ENCODE peak calls at places on chromosomes 11 and 22, in five cellular contexts. H, L, N, Y and W are unnamed samples.

GRCh38 chr22:35148381-35148780 is 82.4 kb downstream of the ISX start:
- DNase-seq in Y (no peak), H (no peak), N (no peak), L (no peak), W (no peak)

GRCh38 chr22:28873183-28873964 is 10.0 kb upstream of the ZNRF3 start:
- DNase-seq in L (no peak), Y (no peak), N (no peak), H (no peak), W (peak; percentile 49)

GRCh38 chr11:77725433-77725832 is 87.8 kb upstream of the CLNS1A start:
- DNase-seq in N (no peak), H (no peak), L (no peak), Y (no peak), W (no peak)

GRCh38 chr11:107384136-107384535 is 73.5 kb downstream of the CWF19L2 start:
- DNase-seq in H (no peak), L (no peak), Y (no peak), N (no peak), W (no peak)

GRCh38 chr11:126413426-126413825 is 57.9 kb downstream of the ST3GAL4 start:
- DNase-seq in H (no peak), Y (no peak), L (no peak), N (no peak), W (no peak)

GRCh38 chr11:64998141-64998540 is 1.4 kb upstream of the BATF2 start:
- DNase-seq in Y (no peak), N (no peak), L (no peak), H (no peak), W (no peak)

GRCh38 chr11:115085461-115086220 is 407.3 kb downstream of the NXPE2 start:
- DNase-seq in N (no peak), L (no peak), Y (peak; percentile 9), H (no peak), W (no peak)

GRCh38 chr22:32684822-32685187 is 116.7 kb upstream of the TIMP3 start:
- DNase-seq in Y (peak; percentile 51), N (no peak), L (peak; percentile 63), H (no peak), W (no peak)

GRCh38 chr11:122173074-122173450 is 57.0 kb upstream of the BLID start:
- DNase-seq in N (no peak), L (no peak), Y (no peak), H (no peak), W (no peak)

GRCh38 chr22:23080542-23081290 is 10.4 kb downstream of the GNAZ start:
- DNase-seq in L (no peak), H (no peak), N (no peak), Y (no peak), W (no peak)

GRCh38 chr22:38599466-38599865 is 29.5 kb upstream of the DMC1 start:
- DNase-seq in L (no peak), Y (no peak), N (no peak), H (no peak), W (no peak)

GRCh38 chr11:28606930-28607329 is 498.7 kb downstream of the METTL15 start:
- DNase-seq in H (no peak), N (no peak), Y (no peak), L (peak; percentile 4), W (peak; percentile 26)

GRCh38 chr11:46120361-46120710 is 918 bp downstream of the PHF21A start:
- DNase-seq in Y (no peak), N (no peak), L (no peak), H (no peak), W (peak; percentile 63)

GRCh38 chr11:113677648-113678047 is 28.5 kb downstream of the TMPRSS5 start:
- DNase-seq in N (no peak), Y (no peak), L (no peak), H (no peak), W (no peak)

GRCh38 chr11:94956963-94957362 is 16.4 kb downstream of the CWC15 start:
- DNase-seq in L (no peak), N (no peak), Y (no peak), H (no peak), W (no peak)

GRCh38 chr22:17346578-17346977 is 22.7 kb upstream of the CECR2 start:
- DNase-seq in N (no peak), L (no peak), Y (no peak), H (no peak), W (no peak)

GRCh38 chr11:83779876-83780275 is 493.7 kb upstream of the CCDC90B start:
- DNase-seq in Y (no peak), L (no peak), H (no peak), N (no peak), W (no peak)

GRCh38 chr11:107999759-108000455 is 8.8 kb upstream of the CUL5 start:
- DNase-seq in Y (peak; percentile 38), L (peak; percentile 21), N (no peak), H (peak; percentile 61), W (peak; percentile 81)

GRCh38 chr11:64357904-64358535 is 942 bp upstream of the RPS6KA4 start:
- DNase-seq in Y (no peak), L (no peak), N (peak; percentile 89), H (no peak), W (peak; percentile 66)

GRCh38 chr11:2318123-2318522 is 16.3 kb downstream of the TSPAN32 start:
- DNase-seq in L (no peak), Y (no peak), N (no peak), H (no peak), W (peak; percentile 19)

GRCh38 chr22:38239101-38239761 is 33.6 kb downstream of the TMEM184B start:
- DNase-seq in N (peak; percentile 92), H (peak; percentile 83), L (peak; percentile 85), Y (peak; percentile 94), W (no peak)

GRCh38 chr11:17371614-17372013 is 16.8 kb downstream of the KCNJ11 start:
- DNase-seq in H (no peak), N (no peak), L (no peak), Y (peak; percentile 53), W (no peak)

GRCh38 chr11:29328961-29329441 is 687.8 kb downstream of the KCNA4 start:
- DNase-seq in H (peak; percentile 75), N (no peak), L (peak; percentile 84), Y (peak; percentile 84), W (peak; percentile 2)

GRCh38 chr22:28799834-28800307 is 498 bp downstream of the XBP1 start:
- DNase-seq in L (peak; percentile 24), N (peak; percentile 64), Y (peak; percentile 25), H (peak; percentile 68), W (no peak)

GRCh38 chr11:60098508-60098907 is 10.0 kb downstream of the MS4A2 start:
- DNase-seq in N (no peak), H (peak; percentile 94), Y (no peak), L (no peak), W (no peak)

GRCh38 chr11:17343907-17344306 is 7.7 kb upstream of the NCR3LG1 start:
- DNase-seq in Y (peak; percentile 88), H (no peak), L (peak; percentile 92), N (no peak), W (peak; percentile 33)

GRCh38 chr11:134951305-134951700 is 539.3 kb upstream of the B3GAT1 start:
- DNase-seq in Y (peak; percentile 71), H (peak; percentile 16), N (peak; percentile 41), L (peak; percentile 79), W (peak; percentile 39)
- H3K4me3 ChIP-seq in Y (peak overlapping the region; percentile 30), H (no peak overlapping the region), N (no peak overlapping the region), L (no peak overlapping the region), W (no peak overlapping the region)

GRCh38 chr22:43341565-43341964 is 1.6 kb downstream of the SCUBE1 start:
- DNase-seq in N (no peak), H (no peak), L (no peak), Y (no peak), W (no peak)
- H3K27me3 ChIP-seq in N (peaks cover 42% of the 10 kb centered on the region), H (peaks cover 25% of the 10 kb centered on the region), L (peaks cover 47% of the 10 kb centered on the region), Y (peaks cover 38% of the 10 kb centered on the region), W (peaks cover 37% of the 10 kb centered on the region)

GRCh38 chr22:43890901-43891331 is 897 bp downstream of the PNPLA5 start:
- DNase-seq in Y (no peak), N (no peak), H (no peak), L (no peak), W (peak; percentile 76)
- H3K4me3 ChIP-seq in Y (no peak overlapping the region), N (no peak overlapping the region), H (no peak overlapping the region), L (no peak overlapping the region), W (peak overlapping the region; percentile 64)

GRCh38 chr11:5476184-5476819 is 12.2 kb upstream of the OR52D1 start:
- DNase-seq in H (peak; percentile 56), N (peak; percentile 59), Y (peak; percentile 13), L (peak; percentile 43), W (peak; percentile 73)

DNA sequence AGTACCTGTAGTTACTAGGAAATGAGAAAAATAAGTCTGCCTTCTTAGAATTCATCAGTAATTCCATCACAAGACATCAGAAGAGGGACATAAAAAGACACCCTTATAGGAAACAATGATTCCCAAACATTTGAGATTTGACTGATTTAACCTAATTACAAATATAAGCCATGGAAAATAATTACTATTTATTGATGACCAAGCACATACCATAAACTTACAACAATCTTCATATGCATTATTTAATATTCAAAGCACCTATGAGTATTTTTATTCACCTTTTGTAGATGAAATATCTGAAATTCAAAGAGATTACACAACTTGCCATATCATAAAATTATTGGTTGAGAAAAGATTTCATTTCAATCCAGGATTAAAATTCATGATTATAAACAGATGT is 14.6 kb upstream of the OR52D1 start:
- DNase-seq in Y (no peak), H (no peak), L (no peak), N (no peak), W (no peak)
- H3K27me3 ChIP-seq in Y (no peaks in the 10 kb centered on the region), H (peaks cover 3% of the 10 kb centered on the region), L (no peaks in the 10 kb centered on the region), N (peaks cover 18% of the 10 kb centered on the region), W (no peaks in the 10 kb centered on the region)

GRCh38 chr11:130452171-130452570 is 3.7 kb downstream of the ADAMTS15 start:
- DNase-seq in H (no peak), N (no peak), L (no peak), Y (no peak), W (no peak)

GRCh38 chr11:130452941-130453340 is 4.5 kb downstream of the ADAMTS15 start:
- DNase-seq in Y (no peak), L (no peak), H (no peak), N (no peak), W (peak; percentile 56)

GRCh38 chr11:130449246-130449990 is 973 bp downstream of the ADAMTS15 start:
- DNase-seq in Y (no peak), L (no peak), H (no peak), N (no peak), W (peak; percentile 83)

GRCh38 chr11:130449996-130450419 is 1.6 kb downstream of the ADAMTS15 start:
- DNase-seq in Y (peak; percentile 77), N (no peak), L (peak; percentile 74), H (no peak), W (peak; percentile 93)

GRCh38 chr11:130451261-130452019 is 3.0 kb downstream of the ADAMTS15 start:
- DNase-seq in Y (peak; percentile 61), L (peak; percentile 32), N (no peak), H (no peak), W (no peak)
- H3K4me3 ChIP-seq in Y (no peak overlapping the region), L (no peak overlapping the region), N (no peak overlapping the region), H (no peak overlapping the region), W (no peak overlapping the region)